ENCODE peak calls at places on chromosomes 16 and 17, in four cellular contexts. S, L, D and R are unnamed samples.

GRCh38 chr17:31390748-31391495 is 553 bp upstream of the RAB11FIP4 start:
- DNase-seq in S (no peak), L (no peak), D (no peak), R (no peak)

GRCh38 chr17:49146620-49147306 is 14.2 kb downstream of the B4GALNT2 start:
- DNase-seq in S (no peak), L (no peak), D (no peak), R (no peak)

GRCh38 chr17:75504347-75505151 is 10.8 kb downstream of the CASKIN2 start:
- DNase-seq in S (no peak), L (peak; percentile 94), D (no peak), R (peak; percentile 60)

GRCh38 chr16:64397945-64398508 is 723.8 kb downstream of the CDH11 start:
- DNase-seq in S (no peak), L (no peak), D (no peak), R (no peak)

GRCh38 chr17:62572488-62573469 is 54.7 kb upstream of the MRC2 start:
- DNase-seq in S (no peak), L (no peak), D (no peak), R (no peak)

GRCh38 chr17:77851921-77852320 is 106.6 kb upstream of the TNRC6C start:
- DNase-seq in S (no peak), L (no peak), D (no peak), R (no peak)

GRCh38 chr16:84597518-84598390 is 20.1 kb downstream of the COTL1 start:
- DNase-seq in S (no peak), L (no peak), D (no peak), R (no peak)

GRCh38 chr17:412211-413015 is 59.8 kb upstream of the RPH3AL start:
- DNase-seq in S (peak; percentile 47), L (no peak), D (peak; percentile 39), R (no peak)

GRCh38 chr16:88355389-88356123 is 27.2 kb upstream of the ZNF469 start:
- DNase-seq in S (no peak), L (no peak), D (no peak), R (no peak)

GRCh38 chr17:36849871-36850348 is 87.4 kb upstream of the LHX1 start:
- DNase-seq in S (no peak), L (no peak), D (peak; percentile 14), R (no peak)

GRCh38 chr17:77354721-77355455 is 214.1 kb downstream of the SEC14L1 start:
- DNase-seq in S (no peak), L (no peak), D (no peak), R (no peak)